ENCODE peak calls at places on chromosomes 13 and 19, in four cellular contexts. Y is tibial artery, R is stomach, Q is cardiac muscle cell. E is an unnamed sample. For H3K36me3, the result is how much of the 10 kb centered on the place peaks cover.

GRCh38 chr13:72643339-72643989 is 84.0 kb downstream of the MZT1 start:
- DNase-seq in Y (no peak), Q (peak), R (peak), E (peak)

GRCh38 chr13:97435794-97436193 is 1.8 kb downstream of the RAP2A start:
- DNase-seq in Q (peak), R (no peak), Y (no peak), E (no peak)

GRCh38 chr19:14772995-14773394 is 5.4 kb downstream of the ADGRE2 start:
- DNase-seq in Y (no peak), Q (no peak), R (no peak), E (no peak)

GRCh38 chr19:18879579-18880373 is 16.2 kb downstream of the CERS1 start:
- DNase-seq in Q (no peak), R (peak), Y (no peak), E (peak)

GRCh38 chr13:32257649-32258048 is 57.5 kb downstream of the ZAR1L start:
- DNase-seq in Y (no peak), R (no peak), Q (no peak), E (no peak)

GRCh38 chr19:32453736-32454135 is 48.2 kb downstream of the DPY19L3 start:
- DNase-seq in Q (peak), Y (no peak), R (no peak), E (no peak)

GRCh38 chr19:419721-420515 is 11.0 kb upstream of the C2CD4C start:
- DNase-seq in R (no peak), Y (no peak), Q (no peak), E (no peak)

GRCh38 chr19:35404879-35405622 is 34.2 kb downstream of the GPR42 start:
- DNase-seq in R (peak), Q (peak), Y (no peak), E (no peak)

GRCh38 chr13:40145139-40145538 is 489.7 kb downstream of the COG6 start:
- DNase-seq in Q (no peak), R (no peak), Y (no peak), E (no peak)

GRCh38 chr19:53910170-53910518 is 1.1 kb downstream of the CACNG7 start:
- DNase-seq in Q (peak), Y (no peak), R (no peak), E (no peak)

GRCh38 chr13:27194895-27195764 is 23.5 kb upstream of the USP12 start:
- DNase-seq in Q (peak), Y (no peak), R (no peak), E (no peak)

GRCh38 chr19:13707901-13708300 is 56.4 kb upstream of the MRI1 start:
- DNase-seq in Q (no peak), R (no peak), Y (no peak), E (no peak)

GRCh38 chr13:19161308-19161707 is 20.3 kb downstream of the TUBA3C start:
- DNase-seq in Q (no peak), Y (no peak), R (no peak), E (no peak)

GRCh38 chr19:4557971-4558941 is 1.2 kb downstream of the SEMA6B start:
- DNase-seq in R (peak), Y (no peak), Q (peak), E (no peak)

GRCh38 chr13:40624338-40624737 is 42.1 kb downstream of the FOXO1 start:
- DNase-seq in Q (peak), Y (no peak), R (no peak), E (no peak)

GRCh38 chr19:13640611-13641010 is 123.7 kb upstream of the MRI1 start:
- DNase-seq in R (no peak), Q (no peak), Y (no peak), E (no peak)

GRCh38 chr19:57152921-57153320 is 7.9 kb upstream of the ZIM3 start:
- DNase-seq in R (no peak), Q (no peak), Y (no peak), E (no peak)

GRCh38 chr13:39784347-39784746 is 128.9 kb downstream of the COG6 start:
- DNase-seq in Y (no peak), Q (no peak), R (no peak), E (no peak)

GRCh38 chr19:52910648-52911047 is 12.6 kb downstream of the ZNF888 start:
- DNase-seq in Q (no peak), Y (no peak), R (no peak), E (no peak)

GRCh38 chr19:12899891-12900518 is 9.0 kb downstream of the GCDH start:
- DNase-seq in Q (no peak), Y (no peak), R (no peak), E (no peak)

GRCh38 chr13:97460853-97461252 is 26.9 kb downstream of the RAP2A start:
- DNase-seq in Q (no peak), R (no peak), Y (no peak), E (no peak)

GRCh38 chr13:47603365-47603764 is 397.7 kb downstream of the SUCLA2 start:
- DNase-seq in Y (no peak), Q (no peak), R (no peak), E (no peak)

GRCh38 chr19:54169149-54169731 is 3.7 kb downstream of the TMC4 start:
- DNase-seq in R (no peak), Y (no peak), Q (no peak), E (no peak)

GRCh38 chr13:21868823-21869222 is 197.9 kb downstream of the FGF9 start:
- DNase-seq in Q (no peak), R (no peak), Y (no peak), E (no peak)

GRCh38 chr13:79435549-79435948 is 29.5 kb upstream of the RBM26 start:
- DNase-seq in Q (peak), R (no peak), Y (no peak), E (no peak)

GRCh38 chr13:108113407-108113806 is 101.9 kb downstream of the LIG4 start:
- DNase-seq in Y (no peak), R (no peak), Q (no peak), E (no peak)

GRCh38 chr13:113929628-113930615 is 44.0 kb downstream of the C13orf46 start:
- DNase-seq in R (peak), Q (no peak), Y (peak), E (peak)

GRCh38 chr13:37395544-37395943 is 203.0 kb downstream of the POSTN start:
- DNase-seq in Q (peak), Y (no peak), R (no peak), E (no peak)

GRCh38 chr19:47713046-47714021 is at the start of gene EHD2:
- DNase-seq in R (peak), Q (peak), Y (peak), E (no peak)

GRCh38 chr19:46211201-46211881 is 18.2 kb upstream of the IGFL1 start:
- DNase-seq in Y (no peak), Q (peak), R (peak), E (no peak)

GRCh38 chr13:66972659-66973058 is 257.5 kb downstream of the PCDH9 start:
- DNase-seq in Y (no peak), Q (peak), R (no peak), E (no peak)

GRCh38 chr13:66969291-66969690 is 260.8 kb downstream of the PCDH9 start:
- DNase-seq in R (no peak), Y (no peak), Q (no peak), E (no peak)

GRCh38 chr13:66977156-66977555 is 253.0 kb downstream of the PCDH9 start:
- DNase-seq in Y (no peak), R (no peak), Q (no peak), E (no peak)

GRCh38 chr13:66974889-66975288 is 255.2 kb downstream of the PCDH9 start:
- DNase-seq in Y (no peak), R (no peak), Q (no peak), E (no peak)

DNA sequence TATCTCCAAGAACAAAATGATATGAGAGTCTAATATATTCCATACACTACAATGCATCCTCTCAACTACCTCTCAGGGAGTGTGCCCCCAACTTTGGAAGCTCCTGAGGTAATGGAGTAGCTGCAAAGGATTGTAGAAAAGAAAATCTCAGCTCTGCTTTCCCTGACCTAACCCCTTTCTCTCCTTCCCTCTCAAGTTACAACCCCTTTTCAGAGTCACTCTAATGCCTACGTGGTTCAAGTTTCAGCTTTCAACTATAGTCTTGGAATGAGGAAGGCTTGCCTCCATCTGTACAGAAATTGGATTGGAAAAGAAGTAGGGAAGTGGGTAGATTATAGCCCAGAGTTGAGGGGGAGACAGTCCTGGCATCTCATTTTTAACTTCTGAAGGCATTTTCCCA is 256.0 kb downstream of the PCDH9 start:
- DNase-seq in Y (no peak), R (no peak), Q (no peak), E (no peak)
- H3K27ac ChIP-seq in Y (no peak), R (no peak), Q (no peak), E (no peak)

GRCh38 chr13:33285420-33286124 is at the start of gene STARD13:
- DNase-seq in R (peak), Q (peak), Y (peak), E (no peak)
- TF ChIP-seq CTCF in R (peak), Q (peak), Y (peak), E (no peak)

GRCh38 chr13:111282425-111282824 is 38.0 kb upstream of the TEX29 start:
- DNase-seq in Q (no peak), R (no peak), Y (no peak), E (no peak)
- H3K36me3 ChIP-seq in Q (under half), R (half or more), Y (half or more), E (half or more)

GRCh38 chr13:110390572-110390971 is 83.5 kb downstream of the COL4A2 start:
- DNase-seq in R (no peak), Q (peak), Y (no peak), E (no peak)
- H3K27ac ChIP-seq in R (no peak), Q (no peak), Y (peak), E (no peak)

GRCh38 chr19:49113762-49114629 is at the start of gene LIN7B:
- DNase-seq in Q (peak), Y (peak), R (peak), E (peak)

GRCh38 chr19:49117677-49118564 is 1.0 kb downstream of the C19orf73 start:
- DNase-seq in Q (no peak), Y (no peak), R (no peak), E (no peak)

GRCh38 chr19:49118565-49119410 is at the start of gene C19orf73:
- DNase-seq in Q (peak), R (peak), Y (peak), E (peak)

GRCh38 chr19:49114630-49115363 is 627 bp downstream of the LIN7B start:
- DNase-seq in R (peak), Y (peak), Q (peak), E (peak)

GRCh38 chr19:49116544-49116943 is 2.4 kb downstream of the LIN7B start:
- DNase-seq in Y (no peak), R (peak), Q (no peak), E (no peak)
- TF ChIP-seq CTCF in Y (no peak), R (no peak), Q (no peak), E (no peak)

GRCh38 chr19:16199275-16199932 is 1.7 kb downstream of the AP1M1 start:
- DNase-seq in Y (peak), Q (no peak), R (peak), E (no peak)
- H3K36me3 ChIP-seq in Y (under half), Q (under half), R (under half), E (under half)

GRCh38 chr13:51147732-51148131 is 36.7 kb upstream of the C13orf42 start:
- DNase-seq in Q (no peak), Y (no peak), R (no peak), E (peak)
- H3K27ac ChIP-seq in Q (no peak), Y (no peak), R (no peak), E (peak)

DNA sequence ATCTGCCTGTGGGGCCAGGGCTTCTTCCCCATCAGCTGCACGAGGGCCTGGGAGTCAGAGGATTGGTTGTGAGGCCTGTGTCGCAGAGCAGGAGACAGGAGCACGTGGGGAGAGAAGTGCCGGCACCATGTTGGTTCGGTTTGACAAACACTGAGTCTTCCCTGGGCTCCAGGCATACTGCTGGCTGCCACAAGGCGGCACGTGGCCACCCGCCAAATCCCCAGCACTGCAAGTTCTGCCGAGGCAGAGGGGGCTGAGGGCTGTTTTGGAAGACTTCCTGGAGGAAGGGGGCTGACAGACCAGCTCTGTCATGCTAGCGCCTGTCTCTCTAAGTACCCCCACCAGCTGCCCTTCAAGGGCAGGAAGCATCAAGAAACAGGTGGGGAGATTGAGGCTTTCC is 9.5 kb downstream of the SHANK1 start:
- DNase-seq in R (no peak), Y (no peak), Q (peak), E (no peak)
- TF ChIP-seq CTCF in R (no peak), Y (no peak), Q (peak), E (peak)

GRCh38 chr19:10246511-10246910 is 5.5 kb upstream of the MRPL4 start:
- DNase-seq in Q (no peak), Y (no peak), R (no peak), E (no peak)
- H3K36me3 ChIP-seq in Q (under half), Y (under half), R (under half), E (under half)